ENCODE peak calls at places on chromosome 15, in ten cellular contexts. Q is tibial artery, R is ovary, U is endothelial cell of umbilical vein, V is HCT116, X is heart right ventricle, K is Peyer's patch, F is AG04450, B is upper lobe of right lung, E is A673. L is an unnamed sample. For H3K9me3, the result is how much of the 10 kb centered on the place peaks cover.

GRCh38 chr15:29140475-29141172 is 129.0 kb downstream of the NSMCE3 start:
- DNase-seq in Q (no peak), R (no peak), U (no peak), V (no peak), X (no peak), K (no peak), F (no peak), B (no peak), E (no peak), L (no peak)

GRCh38 chr15:65841121-65841930 is 28.0 kb upstream of the RAB11A start:
- DNase-seq in Q (peak), R (no peak), U (peak), V (no peak), X (no peak), K (no peak), F (no peak), B (peak), E (peak), L (no peak)

GRCh38 chr15:65940618-65940909 is 71.3 kb downstream of the RAB11A start:
- DNase-seq in Q (no peak), R (no peak), U (peak), V (no peak), X (no peak), K (no peak), F (no peak), B (no peak), E (no peak), L (no peak)

GRCh38 chr15:56208641-56209155 is 35.0 kb downstream of the RFX7 start:
- DNase-seq in Q (no peak), R (no peak), U (no peak), V (no peak), X (no peak), K (no peak), F (no peak), B (no peak), E (no peak), L (no peak)

GRCh38 chr15:73540161-73540560 is 93.0 kb downstream of the NPTN start:
- DNase-seq in Q (no peak), R (no peak), U (no peak), V (no peak), X (no peak), K (no peak), F (no peak), B (no peak), E (no peak), L (no peak)

GRCh38 chr15:78681306-78682012 is 40.4 kb upstream of the CHRNB4 start:
- DNase-seq in Q (no peak), R (no peak), U (no peak), V (no peak), X (no peak), K (no peak), F (no peak), B (no peak), E (peak), L (no peak)

GRCh38 chr15:48802867-48803266 is 8.0 kb downstream of the CEP152 start:
- DNase-seq in Q (no peak), R (no peak), U (no peak), V (no peak), X (no peak), K (no peak), F (peak), B (no peak), E (peak), L (no peak)

GRCh38 chr15:70353606-70354259 is 256.0 kb upstream of the TLE3 start:
- DNase-seq in Q (no peak), R (no peak), U (no peak), V (no peak), X (no peak), K (no peak), F (no peak), B (peak), E (no peak), L (no peak)

GRCh38 chr15:66912001-66912400 is 153.4 kb upstream of the SMAD3 start:
- DNase-seq in Q (no peak), R (no peak), U (no peak), V (no peak), X (no peak), K (no peak), F (no peak), B (no peak), E (no peak), L (no peak)

GRCh38 chr15:67161881-67162280 is 92.6 kb downstream of the AAGAB start:
- DNase-seq in Q (no peak), R (peak), U (no peak), V (no peak), X (no peak), K (no peak), F (no peak), B (no peak), E (no peak), L (no peak)

GRCh38 chr15:85592148-85592547 is 202.6 kb downstream of the KLHL25 start:
- DNase-seq in Q (no peak), R (no peak), U (peak), V (no peak), X (no peak), K (no peak), F (no peak), B (no peak), E (peak), L (no peak)

GRCh38 chr15:78822514-78822913 is 11.2 kb upstream of the ADAMTS7 start:
- DNase-seq in Q (no peak), R (no peak), U (no peak), V (no peak), X (no peak), K (no peak), F (no peak), B (no peak), E (no peak), L (no peak)

GRCh38 chr15:80275946-80276345 is 23.9 kb upstream of the CTXND1 start:
- DNase-seq in Q (no peak), R (no peak), U (no peak), V (no peak), X (no peak), K (no peak), F (no peak), B (no peak), E (no peak), L (no peak)

GRCh38 chr15:45919806-45920205 is 285.0 kb downstream of the SQOR start:
- DNase-seq in Q (no peak), R (no peak), U (peak), V (no peak), X (no peak), K (no peak), F (no peak), B (peak), E (peak), L (no peak)

GRCh38 chr15:48046813-48047483 is 73.8 kb upstream of the SLC24A5 start:
- DNase-seq in Q (no peak), R (no peak), U (no peak), V (no peak), X (no peak), K (no peak), F (no peak), B (no peak), E (peak), L (no peak)

GRCh38 chr15:81411056-81411455 is 37.0 kb upstream of the TMC3 start:
- DNase-seq in Q (no peak), R (no peak), U (no peak), V (no peak), X (no peak), K (no peak), F (no peak), B (no peak), E (no peak), L (no peak)

GRCh38 chr15:57591822-57592367 is at the start of gene MYZAP:
- DNase-seq in Q (peak), R (peak), U (peak), V (no peak), X (peak), K (no peak), F (no peak), B (peak), E (peak), L (peak)

GRCh38 chr15:67821784-67822451 is 3.4 kb upstream of the SKOR1 start:
- DNase-seq in Q (no peak), R (no peak), U (no peak), V (no peak), X (no peak), K (no peak), F (no peak), B (no peak), E (no peak), L (no peak)

GRCh38 chr15:65085990-65086679 is 9.6 kb downstream of the KBTBD13 start:
- DNase-seq in Q (no peak), R (no peak), U (peak), V (peak), X (no peak), K (no peak), F (no peak), B (no peak), E (no peak), L (no peak)

GRCh38 chr15:99361541-99362185 is 110.4 kb downstream of the LRRC28 start:
- DNase-seq in Q (no peak), R (no peak), U (peak), V (no peak), X (no peak), K (no peak), F (no peak), B (no peak), E (peak), L (no peak)

GRCh38 chr15:77075528-77075927 is 4.6 kb upstream of the TSPAN3 start:
- DNase-seq in Q (no peak), R (no peak), U (no peak), V (no peak), X (no peak), K (no peak), F (no peak), B (no peak), E (no peak), L (no peak)

GRCh38 chr15:91970142-91970541 is 116.6 kb downstream of the SLCO3A1 start:
- DNase-seq in Q (peak), R (peak), U (no peak), V (no peak), X (peak), K (no peak), F (peak), B (no peak), E (no peak), L (peak)

GRCh38 chr15:25062551-25063430 is 108.0 kb downstream of the SNRPN start:
- DNase-seq in Q (no peak), R (no peak), U (no peak), V (no peak), X (no peak), K (no peak), F (no peak), B (no peak), E (no peak), L (no peak)
- H3K9me3 ChIP-seq in Q (half or more), R (half or more), U (half or more), V (half or more), X (under half), K (half or more), F (half or more), B (half or more), E (half or more), L (half or more)

DNA sequence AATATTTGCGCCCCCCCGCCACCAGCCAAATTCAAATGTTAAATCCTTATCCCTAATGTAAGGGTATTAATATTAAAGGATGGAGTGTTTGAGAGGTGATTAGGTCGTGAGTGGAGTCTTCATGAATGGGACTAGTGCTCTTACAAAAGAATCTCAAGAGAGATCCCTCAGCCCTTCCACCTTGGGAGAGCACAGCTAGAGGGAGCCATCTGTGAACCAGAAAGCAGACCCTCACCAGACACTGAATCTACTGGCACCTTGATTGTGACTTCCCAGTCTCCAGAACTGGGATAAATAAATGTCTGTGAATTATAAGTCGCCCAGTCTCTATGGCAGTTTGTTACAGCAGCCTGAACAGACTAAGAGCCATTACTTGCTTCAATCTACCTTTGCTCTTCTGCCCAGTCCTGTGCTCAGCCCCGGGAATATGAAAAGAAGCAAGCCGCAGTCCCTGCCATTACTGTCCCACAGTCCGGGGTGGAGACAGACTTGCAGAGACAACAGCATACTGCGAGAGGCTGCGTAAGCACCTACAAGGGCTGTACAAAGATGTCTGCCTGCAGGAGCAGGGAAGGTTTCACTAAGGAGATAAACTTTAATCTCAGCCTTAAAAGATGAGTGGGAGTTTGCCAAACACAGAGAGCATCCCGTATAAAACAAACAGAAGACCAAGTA is 110.7 kb upstream of the TMCO5A start:
- DNase-seq in Q (no peak), R (no peak), U (no peak), V (no peak), X (no peak), K (no peak), F (no peak), B (no peak), E (no peak), L (no peak)
- TF ChIP-seq CTCF in Q (no peak), R (no peak), U (no peak), V (no peak), X (no peak), K (no peak), F (no peak), B (no peak), E (no peak), L (no peak)

DNA sequence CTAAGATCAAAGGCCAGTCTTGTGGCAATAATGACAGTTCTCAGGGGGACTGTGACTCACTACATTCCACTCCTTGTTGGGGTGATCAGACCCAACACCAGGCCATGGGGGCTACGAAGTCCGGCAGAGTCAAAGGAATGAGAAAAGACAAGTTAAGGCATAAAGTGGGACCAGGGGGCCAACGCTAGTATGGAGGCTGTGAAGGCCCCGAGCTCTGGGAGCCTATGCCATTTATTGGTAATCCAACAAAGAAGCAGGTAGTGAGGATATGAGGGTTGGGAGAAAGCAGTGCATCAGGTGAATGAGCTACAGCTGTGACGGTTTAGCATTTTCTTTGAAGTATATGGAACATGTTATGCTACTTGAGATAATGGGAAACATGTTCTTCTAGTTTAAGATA is 104.4 kb upstream of the C2CD4B start:
- DNase-seq in Q (no peak), R (no peak), U (no peak), V (no peak), X (no peak), K (no peak), F (no peak), B (no peak), E (peak), L (no peak)
- H3K9me3 ChIP-seq in Q (under half), R (under half), U (under half), V (under half), X (under half), K (under half), F (under half), B (under half), E (under half), L (half or more)

GRCh38 chr15:89746386-89746974 is 4.6 kb downstream of the MESP1 start:
- DNase-seq in Q (no peak), R (no peak), U (no peak), V (no peak), X (no peak), K (no peak), F (no peak), B (no peak), E (no peak), L (no peak)
- TF ChIP-seq CTCF in Q (no peak), R (no peak), U (no peak), V (no peak), X (no peak), K (no peak), F (no peak), B (no peak), E (no peak), L (no peak)

GRCh38 chr15:86865920-86866319 is 786.2 kb downstream of the AGBL1 start:
- DNase-seq in Q (no peak), R (no peak), U (no peak), V (no peak), X (no peak), K (no peak), F (no peak), B (no peak), E (no peak), L (no peak)
- H3K9me3 ChIP-seq in Q (under half), R (under half), U (under half), V (under half), X (under half), K (under half), F (under half), B (under half), E (under half), L (under half)

GRCh38 chr15:72463702-72464101 is 10.4 kb upstream of the ARIH1 start:
- DNase-seq in Q (no peak), R (no peak), U (no peak), V (no peak), X (no peak), K (no peak), F (no peak), B (no peak), E (no peak), L (no peak)

GRCh38 chr15:72464251-72464650 is 9.9 kb upstream of the ARIH1 start:
- DNase-seq in Q (no peak), R (no peak), U (no peak), V (no peak), X (no peak), K (no peak), F (no peak), B (no peak), E (no peak), L (no peak)

GRCh38 chr15:72456684-72457083 is 17.4 kb upstream of the ARIH1 start:
- DNase-seq in Q (no peak), R (no peak), U (no peak), V (no peak), X (no peak), K (no peak), F (no peak), B (no peak), E (no peak), L (no peak)

DNA sequence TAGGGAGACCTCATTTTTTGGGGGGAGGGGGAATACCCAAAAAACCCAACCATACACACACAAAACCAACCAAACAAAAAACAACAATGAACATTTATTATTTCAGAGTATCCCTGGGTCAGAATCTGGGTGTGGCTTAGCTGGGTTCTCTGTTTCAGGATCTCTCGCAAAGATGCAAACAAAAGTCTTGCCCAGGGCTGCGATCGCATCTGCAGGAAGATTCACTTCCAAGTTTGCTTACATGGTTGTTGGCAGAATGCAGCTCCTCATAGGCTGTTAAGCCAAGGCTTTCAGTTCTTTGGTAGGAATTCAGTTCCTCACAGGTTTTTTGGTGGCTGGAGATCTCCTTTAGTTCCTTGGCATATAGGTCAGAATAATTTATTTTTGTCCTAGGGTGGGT is 13.7 kb upstream of the ARIH1 start:
- DNase-seq in Q (no peak), R (no peak), U (no peak), V (no peak), X (no peak), K (no peak), F (no peak), B (no peak), E (no peak), L (no peak)
- TF ChIP-seq CTCF in Q (no peak), R (no peak), U (no peak), V (no peak), X (no peak), K (no peak), F (no peak), B (no peak), E (no peak), L (no peak)

GRCh38 chr15:24784506-24784905 is 108.9 kb downstream of the NPAP1 start:
- DNase-seq in Q (no peak), R (no peak), U (no peak), V (no peak), X (no peak), K (no peak), F (no peak), B (no peak), E (no peak), L (no peak)
- H3K9me3 ChIP-seq in Q (under half), R (under half), U (under half), V (under half), X (under half), K (under half), F (under half), B (under half), E (under half), L (under half)

DNA sequence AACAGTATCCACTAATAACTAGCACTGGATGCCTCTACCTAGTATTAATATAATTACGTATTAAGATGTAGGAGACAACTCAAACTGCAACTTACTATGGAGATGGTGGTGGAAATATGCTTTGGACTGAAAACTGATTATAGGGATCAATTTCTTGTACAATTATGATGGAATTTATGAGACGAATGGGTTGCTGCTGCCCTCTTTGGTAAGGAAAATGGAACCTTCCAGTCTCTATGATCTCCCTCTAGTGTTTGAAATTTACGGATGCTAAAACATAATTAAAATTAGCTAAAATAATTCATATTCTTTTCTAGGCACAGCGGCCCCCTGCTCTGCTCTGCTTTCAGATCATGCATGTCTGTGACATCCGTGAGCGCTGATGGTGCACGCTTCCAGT is 132.3 kb downstream of the NR2F2 start:
- DNase-seq in Q (no peak), R (no peak), U (peak), V (no peak), X (no peak), K (no peak), F (no peak), B (no peak), E (no peak), L (no peak)
- TF ChIP-seq CTCF in Q (no peak), R (no peak), U (no peak), V (peak), X (no peak), K (no peak), F (peak), B (no peak), E (peak), L (no peak)

L was measured in left ventricle myocardium inferior.